ENCODE peak calls at places on chromosomes 4 and X, in ten cellular contexts. Z, C, H, A, Y, Q, M, E, X and D are unnamed samples. For H3K4me1, the result is how much of the 10 kb centered on the place peaks cover.

GRCh38 chrX:151416521-151417048 is 19.6 kb downstream of the VMA21 start:
- DNase-seq in H (no peak), A (no peak), Y (no peak), X (no peak), Z (no peak), C (no peak), Q (no peak), M (no peak), E (no peak), D (no peak)

GRCh38 chrX:153357877-153358276 is 23.9 kb downstream of the ZNF275 start:
- DNase-seq in C (no peak), E (no peak), M (no peak), Z (no peak), X (no peak), Y (no peak), Q (no peak), A (no peak), H (no peak), D (no peak)

GRCh38 chrX:55907968-55908607 is 190.5 kb downstream of the RRAGB start:
- DNase-seq in Z (peak), H (peak), C (no peak), M (peak), A (peak), Q (peak), X (peak), Y (peak), E (peak), D (peak)

GRCh38 chr4:8647094-8647570 is 54.6 kb downstream of the CPZ start:
- DNase-seq in C (no peak), A (no peak), M (peak), Z (peak), E (no peak), Y (peak), H (no peak), X (no peak), Q (no peak), D (no peak)

GRCh38 chr4:42397635-42398447 is 553 bp downstream of the SHISA3 start:
- DNase-seq in X (peak), E (peak), C (no peak), A (no peak), Z (no peak), Q (no peak), H (peak), Y (no peak), M (peak), D (peak)

GRCh38 chrX:67426946-67427345 is 116.9 kb upstream of the AR start:
- DNase-seq in H (no peak), Z (no peak), M (no peak), C (no peak), Y (no peak), X (no peak), Q (no peak), E (no peak), A (no peak), D (no peak)

GRCh38 chr4:16034010-16034829 is 49.6 kb downstream of the PROM1 start:
- DNase-seq in H (no peak), C (no peak), X (no peak), Q (no peak), A (no peak), Y (no peak), M (no peak), Z (no peak), E (peak), D (no peak)

GRCh38 chr4:15352508-15352907 is 75.3 kb upstream of the C1QTNF7 start:
- DNase-seq in Z (no peak), E (no peak), M (no peak), C (no peak), Q (no peak), Y (no peak), X (no peak), A (no peak), H (no peak), D (no peak)

GRCh38 chrX:23820235-23820782 is 37.3 kb downstream of the SAT1 start:
- DNase-seq in Z (no peak), C (no peak), E (no peak), Q (no peak), Y (no peak), X (no peak), H (no peak), A (no peak), M (no peak), D (no peak)

GRCh38 chr4:7506572-7506971 is 71.8 kb upstream of the PSAPL1 start:
- DNase-seq in X (no peak), Z (no peak), C (no peak), A (no peak), M (no peak), Y (no peak), H (no peak), E (no peak), Q (no peak), D (no peak)

GRCh38 chr4:152935138-152935537 is 985 bp upstream of the FHDC1 start:
- DNase-seq in C (peak), Y (no peak), X (no peak), Q (no peak), A (no peak), Z (no peak), H (no peak), M (no peak), E (no peak), D (peak)

GRCh38 chrX:81377329-81377728 is 175.4 kb downstream of the SH3BGRL start:
- DNase-seq in Q (peak), M (no peak), Z (no peak), C (peak), Y (no peak), A (no peak), X (no peak), H (no peak), E (peak), D (no peak)

GRCh38 chrX:150635952-150636351 is 57.2 kb upstream of the MTMR1 start:
- DNase-seq in Q (no peak), H (no peak), Z (no peak), E (peak), M (no peak), C (peak), Y (no peak), X (no peak), A (no peak), D (no peak)

GRCh38 chr4:156906325-156906724 is 65.3 kb downstream of the PDGFC start:
- DNase-seq in Q (no peak), A (no peak), C (no peak), H (no peak), M (no peak), Z (no peak), X (no peak), Y (no peak), E (peak), D (no peak)

GRCh38 chr4:173924561-173924960 is 358.9 kb downstream of the FBXO8 start:
- DNase-seq in Z (no peak), C (no peak), H (no peak), E (no peak), A (no peak), Y (no peak), Q (no peak), M (no peak), X (no peak), D (no peak)

GRCh38 chr4:80963051-80963450 is 67.5 kb upstream of the BMP3 start:
- DNase-seq in Q (no peak), H (no peak), X (no peak), Y (no peak), Z (no peak), E (no peak), A (no peak), M (no peak), C (no peak), D (no peak)

GRCh38 chr4:15378055-15378454 is 49.8 kb upstream of the C1QTNF7 start:
- DNase-seq in E (no peak), A (no peak), Q (no peak), M (no peak), H (no peak), C (no peak), Z (no peak), X (no peak), Y (no peak), D (no peak)

DNA sequence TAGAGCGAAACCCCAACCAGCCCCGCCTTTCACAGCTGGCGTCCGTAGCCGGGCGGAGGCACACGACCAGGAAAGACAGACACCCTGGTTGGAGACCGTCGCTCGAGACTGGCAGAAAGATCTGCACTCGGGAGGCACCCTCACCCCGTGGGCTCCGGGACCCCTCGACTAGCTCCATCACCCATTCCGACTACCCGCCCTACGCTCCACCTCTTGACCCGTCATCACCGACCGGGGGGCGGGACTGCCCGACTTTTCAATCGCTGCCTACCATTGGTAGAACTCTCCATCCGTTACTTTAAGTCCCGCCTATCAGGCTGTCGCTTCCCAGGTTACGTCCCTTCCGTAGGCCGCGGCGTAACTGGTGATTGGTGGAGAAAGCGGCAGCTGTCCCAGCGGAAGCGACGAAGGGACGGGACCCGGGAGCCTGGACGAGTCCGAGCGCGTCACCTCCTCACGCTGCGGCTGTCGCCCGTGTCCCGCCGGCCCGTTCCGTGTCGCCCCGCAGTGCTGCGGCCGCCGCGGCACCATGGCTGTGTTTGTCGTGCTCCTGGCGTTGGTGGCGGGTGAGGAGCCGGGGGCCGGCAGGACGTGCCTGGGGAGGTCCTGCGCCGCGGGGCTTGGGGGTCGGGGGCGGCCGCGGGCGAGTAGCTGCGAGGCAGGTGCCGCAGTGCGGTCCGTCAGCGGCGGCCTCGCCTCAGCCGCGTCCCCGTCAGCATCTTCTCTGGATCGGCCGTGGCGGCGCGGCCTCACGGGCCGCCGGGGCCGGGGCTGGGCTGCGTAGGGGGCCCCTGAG is at the start of gene ATP6AP2:
- DNase-seq in M (peak), Z (peak), X (peak), Q (peak), H (peak), Y (peak), A (peak), C (peak), E (peak), D (peak)
- TF ChIP-seq POLR2A in M (peak), Z (peak), X (peak), Q (peak), H (peak), Y (peak), A (peak), C (peak), E (no peak), D (peak)

DNA sequence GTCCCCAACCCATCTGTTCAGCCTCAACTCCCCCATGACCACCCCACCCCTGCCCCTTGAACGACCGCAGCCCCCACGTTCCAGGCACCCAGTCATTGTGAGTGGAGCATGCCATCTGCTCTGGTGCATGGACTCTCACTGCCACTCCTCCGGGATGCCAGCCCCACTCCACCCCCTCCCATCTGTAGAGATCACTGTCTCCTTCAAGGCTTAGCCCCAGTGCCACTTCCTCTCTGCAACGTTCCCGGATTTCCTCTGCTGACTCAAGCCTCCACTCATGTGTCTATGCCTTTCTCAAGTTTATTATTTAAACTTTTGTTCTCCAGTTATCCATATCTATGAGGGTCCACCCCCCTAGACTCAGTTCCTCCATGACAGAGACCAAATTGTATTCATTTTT is 54.0 kb downstream of the MAML3 start:
- DNase-seq in C (no peak), M (peak), Q (peak), E (peak), H (peak), Z (peak), X (peak), Y (no peak), A (no peak), D (peak)
- H3K4me1 ChIP-seq in C (half or more), M (under half), Q (under half), E (half or more), H (half or more), Z (under half), X (half or more), Y (under half), A (under half), D (under half)

GRCh38 chr4:119832731-119833233 is 204.2 kb upstream of the PDE5A start:
- DNase-seq in C (no peak), M (no peak), E (no peak), X (no peak), Z (no peak), Q (no peak), Y (no peak), A (no peak), H (no peak), D (no peak)
- H3K27ac ChIP-seq in C (no peak), M (no peak), E (no peak), X (no peak), Z (no peak), Q (no peak), Y (no peak), A (no peak), H (peak), D (no peak)

DNA sequence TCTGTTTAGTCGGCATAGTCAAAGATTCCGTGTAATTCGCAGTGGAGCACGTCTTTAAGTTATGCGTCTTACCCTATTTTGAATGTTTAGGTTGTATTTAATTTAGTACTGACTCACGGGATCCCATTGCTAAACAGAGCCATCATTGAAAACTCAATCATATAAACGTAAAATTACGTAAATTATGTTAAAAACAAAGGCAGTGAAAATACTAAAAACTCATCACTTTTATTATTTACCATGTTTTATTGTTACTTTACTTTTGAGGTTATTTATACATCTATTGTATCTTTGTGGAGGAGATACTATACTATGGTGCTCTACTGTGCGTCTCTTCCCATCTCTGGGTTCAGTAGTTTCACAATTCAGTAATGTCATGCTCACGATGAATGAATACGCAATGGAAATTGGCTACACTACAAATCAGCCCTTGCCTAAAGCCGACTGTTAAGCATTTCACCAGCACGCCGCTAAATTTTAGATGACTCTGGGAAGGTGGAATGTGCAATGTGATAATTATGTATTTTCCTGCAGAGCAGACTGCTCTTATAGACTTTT is 944 bp downstream of the FUNDC2 start:
- DNase-seq in A (no peak), Q (peak), Y (no peak), E (peak), X (no peak), M (no peak), C (no peak), Z (peak), H (no peak), D (peak)
- TF ChIP-seq POLR2A in A (peak), Q (peak), Y (peak), E (no peak), X (peak), M (no peak), C (no peak), Z (peak), H (no peak), D (no peak)

GRCh38 chr4:168505996-168506395 is 9.1 kb downstream of the PALLD start:
- DNase-seq in E (no peak), Q (no peak), X (no peak), A (no peak), C (no peak), H (no peak), Y (no peak), Z (no peak), M (no peak), D (no peak)
- H3K4me1 ChIP-seq in E (under half), Q (under half), X (under half), A (under half), C (under half), H (under half), Y (under half), Z (under half), M (under half), D (under half)

GRCh38 chr4:51998837-51999236 is 21.3 kb downstream of the LRRC66 start:
- DNase-seq in Y (no peak), H (no peak), E (no peak), A (no peak), Q (no peak), M (no peak), X (no peak), Z (no peak), C (no peak), D (no peak)

GRCh38 chr4:52001616-52002015 is 18.5 kb downstream of the LRRC66 start:
- DNase-seq in C (no peak), X (no peak), H (no peak), Q (no peak), Z (no peak), M (no peak), A (no peak), Y (no peak), E (no peak), D (no peak)

GRCh38 chr4:51997647-51998046 is 22.5 kb downstream of the LRRC66 start:
- DNase-seq in A (no peak), M (no peak), E (no peak), H (no peak), C (no peak), Q (no peak), Y (no peak), X (no peak), Z (no peak), D (no peak)

GRCh38 chr4:51995647-51996046 is 24.5 kb downstream of the LRRC66 start:
- DNase-seq in A (no peak), X (no peak), E (no peak), M (no peak), C (no peak), Q (no peak), H (no peak), Z (no peak), Y (no peak), D (no peak)

GRCh38 chr4:51999250-51999649 is 20.9 kb downstream of the LRRC66 start:
- DNase-seq in X (no peak), Z (no peak), M (no peak), H (no peak), Y (no peak), C (no peak), Q (no peak), E (no peak), A (no peak), D (no peak)
- H3K27ac ChIP-seq in X (no peak), Z (no peak), M (no peak), H (no peak), Y (no peak), C (no peak), Q (no peak), E (no peak), A (no peak), D (no peak)

GRCh38 chr4:73891326-73891725 is 22.1 kb downstream of the CXCL1 start:
- DNase-seq in H (no peak), Z (no peak), X (no peak), Y (no peak), C (no peak), M (no peak), Q (no peak), A (no peak), E (no peak), D (no peak)
- TF ChIP-seq POLR2A in H (no peak), Z (no peak), X (no peak), Y (no peak), C (no peak), M (no peak), Q (no peak), A (no peak), E (no peak), D (no peak)

DNA sequence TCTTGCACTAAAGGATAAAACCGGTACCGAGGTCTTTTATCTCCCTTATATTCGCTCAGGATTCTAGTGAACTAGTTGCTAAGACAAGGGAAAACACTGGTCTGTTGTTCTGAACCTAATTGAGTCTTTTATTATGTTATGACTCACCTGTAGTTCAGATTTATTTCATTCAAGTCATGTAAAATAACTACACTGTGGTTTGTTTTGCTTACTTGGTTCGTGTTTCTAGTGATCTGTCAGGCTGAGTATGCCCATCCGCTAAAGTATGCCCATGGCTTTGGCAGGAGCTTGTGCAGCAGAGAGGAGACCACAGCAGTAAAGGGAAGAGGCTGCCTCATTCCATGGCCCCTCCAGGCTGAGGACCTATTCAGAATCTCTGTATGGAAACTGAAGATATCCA is 126.1 kb downstream of the AFF1 start:
- DNase-seq in E (no peak), Z (no peak), M (no peak), H (no peak), X (no peak), Q (no peak), C (no peak), A (no peak), Y (no peak), D (no peak)
- H3K4me1 ChIP-seq in E (under half), Z (half or more), M (under half), H (half or more), X (half or more), Q (under half), C (under half), A (under half), Y (under half), D (under half)